ENCODE peak calls at places on chromosomes 5 and 9, in ten cellular contexts. O, R, W, S, H, D, I, P, T and E are unnamed samples.

GRCh38 chr9:78866228-78867132 is 569.6 kb downstream of the PSAT1 start:
- DNase-seq in R (no peak), S (no peak), P (no peak), O (no peak), T (no peak), H (no peak), I (peak; percentile 33), D (peak; percentile 91), W (no peak), E (no peak)

GRCh38 chr5:44952376-44952775 is 143.6 kb downstream of the MRPS30 start:
- DNase-seq in P (no peak), W (no peak), H (no peak), I (peak; percentile 80), D (peak; percentile 62), T (peak; percentile 67), R (peak; percentile 13), O (peak; percentile 13), S (no peak), E (peak; percentile 31)

GRCh38 chr9:94269264-94269663 is 10.2 kb downstream of the ZNF169 start:
- DNase-seq in R (no peak), D (no peak), I (peak; percentile 58), S (no peak), P (no peak), H (no peak), T (no peak), O (peak; percentile 44), W (no peak), E (no peak)

GRCh38 chr9:122536138-122536537 is 9.0 kb upstream of the OR1N1 start:
- DNase-seq in H (no peak), T (no peak), D (no peak), W (no peak), P (no peak), S (no peak), O (no peak), I (no peak), R (no peak), E (no peak)

GRCh38 chr9:266228-266627 is 51.6 kb downstream of the DOCK8 start:
- DNase-seq in O (no peak), R (no peak), I (no peak), T (no peak), S (no peak), D (no peak), P (no peak), W (no peak), H (no peak), E (no peak)

GRCh38 chr5:141245250-141245717 is at the start of gene PCDHB15:
- DNase-seq in D (peak; percentile 4), T (peak; percentile 92), R (peak; percentile 47), W (no peak), O (no peak), S (peak; percentile 18), H (no peak), I (peak; percentile 51), P (no peak), E (no peak)

GRCh38 chr9:95381243-95381642 is 63.7 kb upstream of the FANCC start:
- DNase-seq in P (no peak), W (no peak), T (no peak), R (no peak), D (peak; percentile 75), S (no peak), I (no peak), H (no peak), O (no peak), E (no peak)

GRCh38 chr9:34536685-34537084 is 13.9 kb upstream of the ENHO start:
- DNase-seq in H (no peak), I (no peak), R (no peak), T (no peak), S (no peak), W (no peak), P (no peak), D (no peak), O (no peak), E (no peak)

GRCh38 chr5:131109540-131110255 is 55.4 kb downstream of the HINT1 start:
- DNase-seq in W (no peak), T (peak; percentile 56), D (peak; percentile 53), H (no peak), I (peak; percentile 65), S (no peak), O (peak; percentile 4), P (no peak), R (peak; percentile 36), E (no peak)

GRCh38 chr9:13845460-13845859 is 468.5 kb downstream of the NFIB start:
- DNase-seq in P (no peak), T (no peak), D (peak; percentile 26), I (no peak), O (no peak), W (no peak), H (no peak), S (no peak), R (no peak), E (no peak)

GRCh38 chr5:115749016-115749415 is 67.4 kb downstream of the CDO1 start:
- DNase-seq in W (no peak), R (no peak), I (no peak), H (no peak), D (no peak), S (no peak), O (no peak), T (no peak), P (no peak), E (no peak)

GRCh38 chr5:18393546-18393945 is 759.3 kb downstream of the TAF11L14 start:
- DNase-seq in R (no peak), W (no peak), O (no peak), D (no peak), H (no peak), S (no peak), T (no peak), I (no peak), P (no peak), E (no peak)

GRCh38 chr9:27124151-27124550 is 15.1 kb downstream of the TEK start:
- DNase-seq in D (peak; percentile 86), W (no peak), O (peak; percentile 8), S (no peak), P (no peak), H (no peak), T (no peak), I (no peak), R (no peak), E (no peak)

GRCh38 chr5:149836451-149837139 is 106.5 kb downstream of the PPARGC1B start:
- DNase-seq in T (no peak), O (no peak), H (no peak), P (no peak), R (no peak), D (no peak), I (no peak), W (no peak), S (no peak), E (no peak)

GRCh38 chr5:149840226-149840825 is 104.3 kb downstream of the PDE6A start:
- DNase-seq in H (no peak), W (no peak), S (no peak), O (no peak), D (no peak), R (no peak), P (no peak), T (no peak), I (no peak), E (no peak)

GRCh38 chr5:149839761-149840160 is 104.8 kb downstream of the PDE6A start:
- DNase-seq in R (no peak), H (no peak), I (peak; percentile 82), O (no peak), W (no peak), D (no peak), T (no peak), S (no peak), P (no peak), E (no peak)

GRCh38 chr5:149837680-149838269 is 106.8 kb downstream of the PDE6A start:
- DNase-seq in P (no peak), S (no peak), D (peak; percentile 77), O (peak; percentile 74), I (peak; percentile 82), H (no peak), R (peak; percentile 94), W (no peak), T (peak; percentile 91), E (peak; percentile 33)

GRCh38 chr5:149838881-149839739 is 105.5 kb downstream of the PDE6A start:
- DNase-seq in T (no peak), I (no peak), O (no peak), P (no peak), D (peak; percentile 64), W (no peak), H (no peak), R (no peak), S (no peak), E (no peak)
- H3K36me3 ChIP-seq in T (no peaks in the 10 kb centered on the region), I (peaks cover 26% of the 10 kb centered on the region), O (peaks cover 5% of the 10 kb centered on the region), P (peaks cover 77% of the 10 kb centered on the region), D (no peaks in the 10 kb centered on the region), W (peaks cover 7% of the 10 kb centered on the region), H (peaks cover 12% of the 10 kb centered on the region), R (peaks cover 1% of the 10 kb centered on the region), S (no peaks in the 10 kb centered on the region), E (no peaks in the 10 kb centered on the region)

GRCh38 chr9:114365194-114365593 is 22.6 kb downstream of the AKNA start:
- DNase-seq in O (no peak), T (no peak), I (no peak), D (no peak), R (no peak), P (no peak), W (no peak), H (no peak), S (no peak), E (no peak)
- H3K36me3 ChIP-seq in O (no peaks in the 10 kb centered on the region), T (peaks cover 7% of the 10 kb centered on the region), I (peaks cover 53% of the 10 kb centered on the region), D (peaks cover 66% of the 10 kb centered on the region), R (peaks cover 11% of the 10 kb centered on the region), P (peaks cover 66% of the 10 kb centered on the region), W (peaks cover 71% of the 10 kb centered on the region), H (peaks cover 77% of the 10 kb centered on the region), S (no peaks in the 10 kb centered on the region), E (peaks cover 15% of the 10 kb centered on the region)

DNA sequence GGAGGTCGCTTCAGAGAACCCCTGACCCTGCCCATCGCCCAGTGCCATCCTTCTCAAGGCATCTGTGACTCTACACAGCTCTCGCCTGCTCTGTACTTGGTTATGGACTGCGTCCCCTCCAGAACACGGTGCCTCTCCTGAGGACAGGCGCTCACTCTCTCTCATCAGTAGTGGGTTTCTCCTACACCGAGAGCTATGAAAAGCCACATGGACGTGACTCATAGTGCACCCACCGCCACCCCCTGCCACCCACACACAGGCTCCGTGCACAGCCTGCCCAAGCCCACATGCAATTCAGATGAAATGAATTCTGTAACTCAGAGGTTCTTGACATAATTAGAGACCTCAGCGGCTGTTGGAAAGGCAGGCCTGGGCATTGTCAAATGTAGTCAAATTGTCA is 13.9 kb downstream of the GTF3C5 start:
- DNase-seq in I (no peak), W (no peak), D (no peak), H (no peak), P (no peak), R (no peak), T (no peak), O (no peak), S (no peak), E (no peak)
- H3K36me3 ChIP-seq in I (peaks cover 48% of the 10 kb centered on the region), W (peaks cover 37% of the 10 kb centered on the region), D (peaks cover 66% of the 10 kb centered on the region), H (peaks cover 71% of the 10 kb centered on the region), P (peaks cover 76% of the 10 kb centered on the region), R (peaks cover 35% of the 10 kb centered on the region), T (peaks cover 4% of the 10 kb centered on the region), O (peaks cover 54% of the 10 kb centered on the region), S (no peaks in the 10 kb centered on the region), E (peaks cover 24% of the 10 kb centered on the region)

DNA sequence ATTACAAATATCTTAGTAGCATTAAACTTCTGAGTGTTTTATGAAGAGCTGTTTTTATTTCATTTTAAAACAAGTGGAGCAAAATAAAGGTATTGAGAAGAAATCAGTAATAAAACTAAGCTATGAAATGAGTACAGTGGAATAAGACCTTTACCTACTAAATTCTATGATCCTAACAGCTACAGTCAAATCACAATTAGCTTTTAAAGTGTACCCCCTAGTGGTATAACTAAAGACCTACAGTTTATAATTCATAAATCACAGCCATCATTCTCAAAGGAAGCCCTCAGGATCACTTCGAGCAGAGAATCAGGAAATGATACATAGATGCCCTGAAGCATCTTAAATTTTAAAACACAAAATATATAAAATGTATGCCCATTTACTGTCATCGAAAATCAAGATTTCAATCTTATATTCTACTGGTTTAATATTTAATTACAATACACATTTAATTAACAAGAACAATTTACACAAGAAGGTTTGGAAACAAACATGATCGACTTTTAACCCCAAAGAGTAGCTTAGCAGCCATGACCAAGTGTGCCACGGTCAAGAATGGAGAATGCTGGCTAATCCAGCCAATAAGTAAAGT is 12.3 kb downstream of the CCNH start:
- DNase-seq in I (peak; percentile 69), H (no peak), O (no peak), W (no peak), D (peak; percentile 61), T (peak; percentile 55), R (no peak), P (no peak), S (no peak), E (no peak)
- H3K36me3 ChIP-seq in I (peaks cover 84% of the 10 kb centered on the region), H (peaks cover 66% of the 10 kb centered on the region), O (peaks cover 86% of the 10 kb centered on the region), W (peaks cover 40% of the 10 kb centered on the region), D (peaks cover 92% of the 10 kb centered on the region), T (peaks cover 43% of the 10 kb centered on the region), R (peaks cover 23% of the 10 kb centered on the region), P (peaks cover 94% of the 10 kb centered on the region), S (no peaks in the 10 kb centered on the region), E (peaks cover 7% of the 10 kb centered on the region)